ENCODE peak calls at places on chromosome 18, in eight cellular contexts. F is K562, Z is transverse colon, E is stomach, A is spleen, I is sigmoid colon, G is GM12878, C is prostate gland. J is an unnamed sample.

GRCh38 chr18:64982414-64983096 is 768.3 kb upstream of the CDH7 start:
- DNase-seq in F (no peak), G (no peak), Z (no peak), I (no peak), A (no peak), E (no peak), C (no peak), J (no peak)

GRCh38 chr18:6557052-6557451 is 142.3 kb upstream of the L3MBTL4 start:
- DNase-seq in Z (no peak), A (no peak), G (no peak), F (peak), I (no peak), C (no peak), E (no peak), J (no peak)

GRCh38 chr18:60019463-60019840 is 119.7 kb downstream of the PMAIP1 start:
- DNase-seq in F (no peak), I (no peak), E (no peak), A (no peak), G (no peak), C (no peak), Z (no peak), J (no peak)

GRCh38 chr18:80112623-80113248 is 3.7 kb downstream of the ADNP2 start:
- DNase-seq in I (no peak), G (no peak), Z (no peak), A (no peak), F (peak), E (no peak), C (no peak), J (no peak)

GRCh38 chr18:69102959-69103358 is 297.7 kb upstream of the DOK6 start:
- DNase-seq in E (no peak), Z (no peak), A (no peak), G (no peak), F (no peak), C (no peak), I (no peak), J (no peak)

GRCh38 chr18:43108882-43109281 is 6.6 kb downstream of the RIT2 start:
- DNase-seq in A (no peak), Z (no peak), F (no peak), C (no peak), E (no peak), G (no peak), I (no peak), J (no peak)

GRCh38 chr18:63046375-63046774 is 273.2 kb downstream of the BCL2 start:
- DNase-seq in C (no peak), I (no peak), F (no peak), A (no peak), G (no peak), Z (peak), E (no peak), J (no peak)

GRCh38 chr18:9329471-9329870 is 5.1 kb upstream of the TWSG1 start:
- DNase-seq in Z (no peak), I (no peak), C (no peak), G (no peak), A (no peak), F (no peak), E (no peak), J (no peak)

GRCh38 chr18:28174181-28174906 is 2.6 kb downstream of the CDH2 start:
- DNase-seq in I (no peak), Z (no peak), A (no peak), F (no peak), G (no peak), E (no peak), C (no peak), J (no peak)

GRCh38 chr18:39942702-39943101 is 2012.3 kb upstream of the PIK3C3 start:
- DNase-seq in G (no peak), F (no peak), A (no peak), C (no peak), I (no peak), Z (no peak), E (no peak), J (no peak)

GRCh38 chr18:63178526-63178880 is 141.1 kb downstream of the BCL2 start:
- DNase-seq in G (no peak), E (no peak), I (peak), F (no peak), Z (peak), C (peak), A (peak), J (peak)

GRCh38 chr18:23627325-23627724 is 35.4 kb downstream of the ANKRD29 start:
- DNase-seq in F (no peak), E (no peak), Z (peak), C (peak), I (no peak), G (no peak), A (no peak), J (no peak)

GRCh38 chr18:10141559-10141958 is 227.7 kb downstream of the VAPA start:
- DNase-seq in I (no peak), C (no peak), E (no peak), G (no peak), Z (no peak), F (no peak), A (no peak), J (no peak)

GRCh38 chr18:48659188-48660009 is 120.6 kb downstream of the CTIF start:
- DNase-seq in C (no peak), Z (no peak), A (no peak), G (no peak), F (no peak), E (peak), I (peak), J (no peak)

GRCh38 chr18:35942661-35943060 is 29.8 kb upstream of the RMP24 start:
- DNase-seq in G (no peak), Z (no peak), C (no peak), E (no peak), F (no peak), A (no peak), I (no peak), J (no peak)
- TF ChIP-seq CTCF in G (no peak), Z (no peak), C (no peak), E (no peak), F (peak), A (no peak), I (no peak), J (no peak)

GRCh38 chr18:45169610-45170009 is 445.7 kb upstream of the SLC14A2 start:
- DNase-seq in F (no peak), C (no peak), G (no peak), I (peak), E (no peak), Z (no peak), A (no peak), J (peak)
- TF ChIP-seq POLR2AphosphoS5 in F (no peak), C (no peak), G (no peak), I (peak), E (no peak), Z (peak), A (no peak), J (no peak)

DNA sequence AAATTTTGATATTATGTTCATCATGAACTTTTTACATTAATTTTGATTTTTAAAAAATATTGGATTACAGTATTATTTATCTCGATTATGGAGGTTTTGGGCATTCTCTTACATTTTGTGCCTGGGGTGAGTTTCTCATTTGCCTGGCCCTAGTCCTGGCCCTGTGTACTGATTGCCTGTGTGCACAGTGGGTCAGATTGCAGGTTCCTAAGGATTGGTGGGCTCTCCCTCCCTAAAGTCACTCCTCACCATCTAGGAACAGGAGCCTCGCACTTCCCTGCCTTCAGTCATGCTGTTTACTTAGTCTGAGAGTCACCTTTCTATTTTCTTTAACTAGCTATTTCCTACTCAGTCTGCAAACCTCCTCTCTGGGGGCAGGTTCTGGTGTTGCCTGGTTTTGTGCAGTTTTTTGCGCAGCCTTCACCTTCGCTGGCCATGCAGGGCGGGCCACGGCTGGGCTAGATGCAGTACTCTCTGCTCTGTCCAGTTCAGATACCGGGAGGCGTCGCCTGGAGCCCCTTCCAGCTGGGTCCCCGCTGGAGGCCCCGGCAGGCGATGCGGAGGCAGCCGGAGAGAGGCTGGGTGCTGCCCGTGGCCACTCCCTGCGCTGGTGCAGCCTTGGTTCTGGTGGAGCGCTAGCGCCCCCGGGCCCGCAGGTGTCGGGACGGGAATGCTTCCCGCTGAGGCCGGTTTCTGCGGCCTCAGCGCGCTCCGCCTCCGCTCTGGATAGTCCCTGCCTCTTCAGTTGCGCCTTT is 23.3 kb upstream of the MC5R start:
- DNase-seq in C (peak), G (no peak), Z (peak), F (peak), E (peak), A (peak), I (peak), J (no peak)
- TF ChIP-seq CTCF in C (peak), G (no peak), Z (peak), F (peak), E (no peak), A (no peak), I (no peak), J (peak)

GRCh38 chr18:44564922-44565321 is 115.8 kb upstream of the SETBP1 start:
- DNase-seq in Z (no peak), E (no peak), C (peak), G (no peak), A (no peak), F (no peak), I (no peak), J (no peak)
- TF ChIP-seq POLR2AphosphoS5 in Z (no peak), E (no peak), C (peak), G (no peak), A (no peak), F (no peak), I (no peak), J (no peak)

GRCh38 chr18:22200611-22201225 is 31.3 kb downstream of the GATA6 start:
- DNase-seq in A (peak), F (no peak), G (no peak), I (no peak), Z (no peak), E (no peak), C (no peak), J (no peak)

GRCh38 chr18:22203035-22203434 is 33.6 kb downstream of the GATA6 start:
- DNase-seq in E (no peak), G (no peak), Z (no peak), F (no peak), C (no peak), A (no peak), I (no peak), J (no peak)

GRCh38 chr18:22207022-22207758 is 37.8 kb downstream of the GATA6 start:
- DNase-seq in G (no peak), Z (no peak), A (no peak), C (no peak), I (no peak), F (no peak), E (no peak), J (no peak)

GRCh38 chr18:22204996-22205395 is 35.6 kb downstream of the GATA6 start:
- DNase-seq in Z (no peak), C (no peak), G (no peak), A (no peak), E (no peak), I (no peak), F (no peak), J (no peak)

DNA sequence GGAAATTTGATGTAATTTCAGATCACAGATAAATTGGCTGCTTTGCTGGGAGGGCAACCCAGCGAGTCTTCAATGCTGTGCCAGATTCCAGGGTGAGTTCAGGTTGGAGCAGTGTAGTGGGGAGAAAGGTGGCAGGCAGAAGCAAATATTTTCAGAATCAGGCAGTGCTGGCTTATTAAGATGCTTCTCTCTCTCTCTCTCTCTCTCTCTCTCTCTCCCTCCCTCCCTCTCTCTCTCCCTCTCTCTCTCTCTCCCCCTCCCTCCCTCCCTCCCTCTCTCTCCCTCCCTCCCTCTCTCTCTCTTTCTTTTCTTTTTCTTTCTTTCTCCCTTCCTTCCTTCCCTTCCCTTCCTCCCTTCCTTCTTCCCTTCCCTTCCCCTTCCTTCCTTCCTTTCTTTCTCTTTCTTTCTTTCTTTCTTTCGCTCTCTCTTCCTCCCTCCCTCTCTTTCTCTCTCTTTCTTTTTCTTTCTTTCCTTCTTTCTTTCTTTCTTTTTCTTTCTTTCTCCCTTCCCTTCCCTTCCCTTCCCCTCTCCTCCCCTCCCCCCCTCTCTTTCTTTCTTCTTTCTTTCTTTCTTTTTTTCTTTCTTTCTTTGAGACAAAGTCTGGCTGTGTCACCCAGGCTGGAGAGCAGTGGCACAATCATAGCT is 34.6 kb downstream of the GATA6 start:
- DNase-seq in Z (no peak), E (no peak), I (no peak), G (no peak), C (no peak), F (no peak), A (no peak), J (no peak)
- TF ChIP-seq CTCF in Z (no peak), E (no peak), I (no peak), G (no peak), C (no peak), F (no peak), A (no peak), J (no peak)

GRCh38 chr18:3179430-3180089 is 40.2 kb downstream of the MYOM1 start:
- DNase-seq in C (no peak), Z (no peak), G (peak), F (peak), A (no peak), I (no peak), E (no peak), J (no peak)
- TF ChIP-seq POLR2AphosphoS5 in C (no peak), Z (no peak), G (peak), F (no peak), A (no peak), I (no peak), E (no peak), J (peak)

GRCh38 chr18:73887801-73888200 is 259.8 kb downstream of the FBXO15 start:
- DNase-seq in C (no peak), I (no peak), A (no peak), G (no peak), F (no peak), Z (no peak), E (no peak), J (no peak)

GRCh38 chr18:73895701-73896100 is 251.9 kb downstream of the FBXO15 start:
- DNase-seq in E (no peak), F (no peak), G (no peak), A (no peak), C (no peak), I (no peak), Z (no peak), J (no peak)

GRCh38 chr18:73888565-73888964 is 259.1 kb downstream of the FBXO15 start:
- DNase-seq in E (no peak), C (no peak), A (no peak), I (no peak), Z (no peak), G (no peak), F (no peak), J (no peak)

GRCh38 chr18:73893879-73894278 is 253.8 kb downstream of the FBXO15 start:
- DNase-seq in Z (no peak), E (no peak), I (no peak), G (no peak), F (no peak), A (no peak), C (no peak), J (no peak)

DNA sequence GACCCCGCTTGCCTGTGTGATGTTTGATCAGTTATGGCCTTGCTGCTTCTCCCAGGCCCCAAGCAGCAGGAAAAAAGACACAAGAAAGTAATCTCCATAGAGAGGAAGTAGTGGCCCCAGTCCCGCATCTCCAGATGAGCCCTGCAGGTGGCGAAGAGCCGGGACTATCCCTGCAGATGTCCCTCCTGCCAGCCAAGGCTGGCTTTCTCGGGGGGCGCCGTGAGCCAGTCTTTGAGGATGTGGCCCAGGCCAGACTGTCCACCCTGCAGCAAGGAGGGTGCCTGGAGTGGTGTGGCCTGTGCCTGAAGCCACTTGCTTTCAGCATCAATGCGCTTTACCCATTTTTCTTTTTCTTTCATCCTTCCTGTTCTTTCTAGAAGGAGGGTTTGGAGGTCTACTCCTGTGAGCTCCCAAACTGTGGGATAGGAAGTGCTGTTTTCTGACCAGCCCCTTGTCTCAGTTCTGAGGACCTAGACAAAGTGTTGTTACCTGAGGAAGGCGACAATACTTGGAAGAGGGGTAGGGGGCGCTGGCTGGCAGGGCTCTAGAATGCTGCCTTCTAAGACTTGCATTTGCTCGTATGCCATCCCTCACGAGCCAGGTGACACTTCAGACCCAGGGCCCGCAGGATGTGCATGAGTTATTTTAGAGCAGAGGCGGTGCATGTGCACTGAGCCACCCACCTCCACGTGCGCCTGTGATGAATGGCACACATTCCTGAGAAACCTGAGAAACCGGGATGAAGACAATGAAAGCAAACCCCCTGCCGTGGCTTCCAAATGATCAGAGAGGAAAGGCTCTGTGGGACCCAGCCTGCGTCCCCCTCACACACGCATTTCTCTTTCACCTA is 255.8 kb downstream of the FBXO15 start:
- DNase-seq in E (no peak), F (peak), C (no peak), G (no peak), I (no peak), Z (no peak), A (no peak), J (no peak)
- TF ChIP-seq CTCF in E (no peak), F (no peak), C (no peak), G (no peak), I (no peak), Z (no peak), A (no peak), J (no peak)

J was measured in HL-60.